ENCODE peak calls at places on chromosomes 3 and 15, in five cellular contexts. W, L, H, Y and O are unnamed samples.

GRCh38 chr15:45126535-45127158 is 3.0 kb downstream of the DUOXA1 start:
- DNase-seq in W (no peak), L (peak; percentile 46), H (no peak), Y (peak; percentile 36), O (peak; percentile 37)

GRCh38 chr3:73508330-73508954 is 116.3 kb downstream of the PDZRN3 start:
- DNase-seq in W (no peak), L (peak; percentile 92), H (peak; percentile 51), Y (peak; percentile 27), O (peak; percentile 43)

GRCh38 chr15:63836579-63836978 is 2.8 kb upstream of the HERC1 start:
- DNase-seq in W (no peak), L (no peak), H (no peak), Y (no peak), O (peak; percentile 99)

GRCh38 chr3:120693439-120694172 is 11.6 kb upstream of the HGD start:
- DNase-seq in W (no peak), L (no peak), H (no peak), Y (no peak), O (peak; percentile 79)

GRCh38 chr15:74304459-74304858 is 63.0 kb downstream of the CYP11A1 start:
- DNase-seq in W (no peak), L (no peak), H (peak; percentile 73), Y (no peak), O (no peak)

GRCh38 chr3:168426196-168426595 is 330.5 kb upstream of the GOLIM4 start:
- DNase-seq in W (no peak), L (no peak), H (no peak), Y (no peak), O (no peak)

GRCh38 chr3:12830785-12831581 is 10.4 kb downstream of the RPL32 start:
- DNase-seq in W (no peak), L (no peak), H (no peak), Y (no peak), O (no peak)

GRCh38 chr3:79204351-79204750 is 563.4 kb downstream of the ROBO1 start:
- DNase-seq in W (no peak), L (no peak), H (no peak), Y (no peak), O (no peak)

GRCh38 chr3:123098411-123099330 is 31.8 kb downstream of the PDIA5 start:
- DNase-seq in W (no peak), L (peak; percentile 74), H (no peak), Y (no peak), O (no peak)

GRCh38 chr3:183581496-183582155 is 26.1 kb upstream of the KLHL6 start:
- DNase-seq in W (no peak), L (no peak), H (no peak), Y (no peak), O (no peak)

GRCh38 chr15:90773485-90773884 is 56.3 kb downstream of the BLM start:
- DNase-seq in W (no peak), L (no peak), H (no peak), Y (no peak), O (no peak)

GRCh38 chr3:110384601-110385000 is 687.0 kb upstream of the NECTIN3 start:
- DNase-seq in W (no peak), L (no peak), H (no peak), Y (no peak), O (no peak)

GRCh38 chr3:151925876-151926275 is 52.4 kb downstream of the SUCNR1 start:
- DNase-seq in W (no peak), L (no peak), H (no peak), Y (no peak), O (peak; percentile 67)

GRCh38 chr3:89326997-89327396 is 219.6 kb downstream of the EPHA3 start:
- DNase-seq in W (no peak), L (no peak), H (no peak), Y (no peak), O (no peak)

GRCh38 chr15:100147828-100148227 is 193.9 kb downstream of the ADAMTS17 start:
- DNase-seq in W (no peak), L (no peak), H (no peak), Y (no peak), O (no peak)

GRCh38 chr3:146072824-146073223 is 88.2 kb downstream of the PLOD2 start:
- DNase-seq in W (no peak), L (no peak), H (no peak), Y (no peak), O (no peak)

GRCh38 chr15:66923438-66923881 is 141.9 kb upstream of the SMAD3 start:
- DNase-seq in W (peak; percentile 87), L (peak; percentile 88), H (peak; percentile 54), Y (peak; percentile 37), O (no peak)

GRCh38 chr3:113436794-113437193 is 4.5 kb downstream of the CFAP44 start:
- DNase-seq in W (no peak), L (peak; percentile 14), H (no peak), Y (no peak), O (peak; percentile 49)

GRCh38 chr3:160376681-160377080 is 22.3 kb downstream of the IFT80 start:
- DNase-seq in W (no peak), L (no peak), H (no peak), Y (no peak), O (no peak)

GRCh38 chr3:137468446-137468845 is 295.7 kb upstream of the SOX14 start:
- DNase-seq in W (no peak), L (peak; percentile 26), H (no peak), Y (no peak), O (no peak)

GRCh38 chr3:101853465-101853864 is 4.2 kb downstream of the NFKBIZ start:
- DNase-seq in W (no peak), L (no peak), H (no peak), Y (no peak), O (no peak)

GRCh38 chr3:108388136-108389132 is 92.1 kb downstream of the HHLA2 start:
- DNase-seq in W (no peak), L (no peak), H (no peak), Y (no peak), O (no peak)

GRCh38 chr3:140497331-140497730 is 180.5 kb upstream of the TRIM42 start:
- DNase-seq in W (no peak), L (no peak), H (no peak), Y (no peak), O (no peak)

GRCh38 chr15:49282366-49282765 is 112.3 kb downstream of the GALK2 start:
- DNase-seq in W (no peak), L (no peak), H (no peak), Y (no peak), O (no peak)

GRCh38 chr15:81010086-81010485 is 9.4 kb downstream of the TLNRD1 start:
- DNase-seq in W (no peak), L (no peak), H (no peak), Y (no peak), O (no peak)

GRCh38 chr3:50926868-50927267 is 252.1 kb downstream of the DOCK3 start:
- DNase-seq in W (no peak), L (peak; percentile 56), H (no peak), Y (no peak), O (no peak)

GRCh38 chr3:158709666-158710083 is 22.6 kb downstream of the RARRES1 start:
- DNase-seq in W (no peak), L (no peak), H (no peak), Y (no peak), O (peak; percentile 54)

GRCh38 chr15:41583795-41584194 is 24.8 kb downstream of the TYRO3 start:
- DNase-seq in W (no peak), L (no peak), H (no peak), Y (no peak), O (no peak)
- TF ChIP-seq POLR2AphosphoS5 in W (no peak), L (no peak), H (no peak), Y (no peak), O (no peak)

GRCh38 chr3:94869059-94869547 is 806.2 kb downstream of the NSUN3 start:
- DNase-seq in W (no peak), L (no peak), H (no peak), Y (no peak), O (no peak)
- H3K27ac ChIP-seq in W (no peak overlapping the region), L (no peak overlapping the region), H (no peak overlapping the region), Y (no peak overlapping the region), O (no peak overlapping the region)

GRCh38 chr15:22888120-22888859 is 49.8 kb downstream of the NIPA2 start:
- DNase-seq in W (no peak), L (no peak), H (no peak), Y (no peak), O (peak; percentile 46)
- H3K4me2 ChIP-seq in W (no peak overlapping the region), L (no peak overlapping the region), H (no peak overlapping the region), Y (no peak overlapping the region), O (no peak overlapping the region)

GRCh38 chr3:100003609-100004503 is 110.4 kb downstream of the FILIP1L start:
- DNase-seq in W (no peak), L (no peak), H (no peak), Y (no peak), O (no peak)

GRCh38 chr3:100001083-100001482 is 113.2 kb downstream of the FILIP1L start:
- DNase-seq in W (no peak), L (no peak), H (no peak), Y (no peak), O (no peak)

GRCh38 chr3:100001514-100002270 is 112.6 kb downstream of the FILIP1L start:
- DNase-seq in W (no peak), L (no peak), H (no peak), Y (no peak), O (no peak)

GRCh38 chr3:100004931-100005330 is 109.4 kb downstream of the FILIP1L start:
- DNase-seq in W (no peak), L (no peak), H (no peak), Y (no peak), O (peak; percentile 69)

DNA sequence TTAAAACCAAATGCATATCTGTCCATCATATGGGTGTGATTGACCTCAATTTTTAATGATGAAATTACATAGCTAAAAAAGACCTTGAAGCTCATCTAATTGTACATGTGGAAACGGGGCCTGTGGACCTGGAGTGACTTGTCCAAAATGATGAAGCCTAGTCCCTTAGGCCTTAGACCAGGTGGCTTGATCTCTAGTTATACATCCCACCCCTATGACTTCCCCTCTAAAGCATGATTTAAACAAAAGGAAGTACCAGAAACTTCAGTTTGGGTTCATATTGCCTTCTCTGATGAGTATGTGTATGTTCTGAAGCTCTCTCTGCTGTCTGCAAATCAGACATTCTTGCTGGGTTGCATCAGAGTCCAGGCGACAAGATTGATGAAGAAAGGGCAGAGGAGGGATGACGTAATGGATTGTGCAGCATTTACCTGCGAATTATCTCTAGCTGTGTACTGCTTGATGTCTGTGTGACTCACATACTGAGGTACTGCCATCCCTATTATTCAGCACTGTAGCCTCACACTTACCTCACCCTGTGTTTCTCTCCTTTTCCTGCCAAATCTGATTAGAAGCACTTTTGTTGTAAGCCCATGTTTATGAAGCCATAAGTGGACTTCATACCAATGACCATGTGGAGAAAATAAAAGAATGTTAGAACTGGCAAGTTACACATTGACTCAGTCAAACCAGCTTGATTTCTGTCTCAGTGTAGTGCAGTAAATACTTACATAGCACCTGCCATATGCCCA is 111.5 kb downstream of the FILIP1L start:
- DNase-seq in W (no peak), L (no peak), H (no peak), Y (peak; percentile 79), O (peak; percentile 81)
- TF ChIP-seq POLR2AphosphoS5 in W (no peak), L (no peak), H (peak; percentile 69), Y (peak; percentile 34), O (peak; percentile 24)

GRCh38 chr3:52891164-52891563 is 6.2 kb downstream of the STIMATE start:
- DNase-seq in W (no peak), L (no peak), H (no peak), Y (no peak), O (no peak)

GRCh38 chr3:52892625-52893311 is 4.6 kb downstream of the STIMATE start:
- DNase-seq in W (no peak), L (no peak), H (no peak), Y (no peak), O (no peak)

GRCh38 chr3:52893723-52894122 is 3.6 kb downstream of the STIMATE start:
- DNase-seq in W (no peak), L (no peak), H (no peak), Y (no peak), O (no peak)

GRCh38 chr3:52891615-52892081 is 5.7 kb downstream of the STIMATE start:
- DNase-seq in W (no peak), L (no peak), H (no peak), Y (no peak), O (no peak)

GRCh38 chr3:52892290-52892624 is 5.1 kb downstream of the STIMATE start:
- DNase-seq in W (no peak), L (peak; percentile 33), H (peak; percentile 48), Y (no peak), O (no peak)
- H3K27ac ChIP-seq in W (no peak overlapping the region), L (no peak overlapping the region), H (peak overlapping the region; percentile 64), Y (no peak overlapping the region), O (no peak overlapping the region)